ENCODE peak calls at places on chromosomes 6 and 20, in nine cellular contexts. One of them, this sample, is unnamed.

GRCh38 chr20:2544211-2544610 is 7.8 kb downstream of the TMC2 start:
- DNase-seq in esophagus muscularis mucosa: peak
- DNase-seq in HCT116: no peak
- DNase-seq in GM23338: no peak
- DNase-seq in stomach: no peak
- DNase-seq in vagina: no peak
- DNase-seq in K562: no peak
- DNase-seq in transverse colon: no peak
- DNase-seq in suprapubic skin: no peak
- DNase-seq in this sample: no peak

GRCh38 chr6:24919404-24919892 is 16.3 kb downstream of the RIPOR2 start:
- DNase-seq in stomach: no peak
- DNase-seq in suprapubic skin: no peak
- DNase-seq in transverse colon: no peak
- DNase-seq in vagina: no peak
- DNase-seq in esophagus muscularis mucosa: peak
- DNase-seq in GM23338: peak
- DNase-seq in K562: no peak
- DNase-seq in HCT116: no peak
- DNase-seq in this sample: no peak

GRCh38 chr6:49430187-49430586 is 32.9 kb downstream of the MMUT start:
- DNase-seq in K562: no peak
- DNase-seq in HCT116: no peak
- DNase-seq in esophagus muscularis mucosa: no peak
- DNase-seq in transverse colon: no peak
- DNase-seq in GM23338: no peak
- DNase-seq in suprapubic skin: no peak
- DNase-seq in stomach: no peak
- DNase-seq in vagina: no peak
- DNase-seq in this sample: no peak

GRCh38 chr6:145815351-145815772 is 767 bp upstream of the FBXO30 start:
- DNase-seq in HCT116: no peak
- DNase-seq in stomach: no peak
- DNase-seq in transverse colon: no peak
- DNase-seq in K562: peak
- DNase-seq in vagina: no peak
- DNase-seq in GM23338: peak
- DNase-seq in suprapubic skin: no peak
- DNase-seq in esophagus muscularis mucosa: no peak
- DNase-seq in this sample: no peak

GRCh38 chr6:70709826-70710225 is 42.1 kb downstream of the SMAP1 start:
- DNase-seq in K562: no peak
- DNase-seq in HCT116: no peak
- DNase-seq in GM23338: no peak
- DNase-seq in stomach: no peak
- DNase-seq in transverse colon: no peak
- DNase-seq in suprapubic skin: no peak
- DNase-seq in esophagus muscularis mucosa: no peak
- DNase-seq in vagina: no peak
- DNase-seq in this sample: no peak

GRCh38 chr20:61324906-61325305 is 72.8 kb downstream of the CDH4 start:
- DNase-seq in GM23338: no peak
- DNase-seq in suprapubic skin: no peak
- DNase-seq in stomach: no peak
- DNase-seq in K562: no peak
- DNase-seq in HCT116: no peak
- DNase-seq in vagina: no peak
- DNase-seq in esophagus muscularis mucosa: no peak
- DNase-seq in transverse colon: no peak
- DNase-seq in this sample: no peak

GRCh38 chr6:129605095-129605494 is 104.9 kb downstream of the ARHGAP18 start:
- DNase-seq in GM23338: no peak
- DNase-seq in suprapubic skin: no peak
- DNase-seq in esophagus muscularis mucosa: no peak
- DNase-seq in stomach: no peak
- DNase-seq in HCT116: no peak
- DNase-seq in K562: no peak
- DNase-seq in transverse colon: no peak
- DNase-seq in vagina: no peak
- DNase-seq in this sample: no peak

GRCh38 chr6:157148391-157149323 is 174.7 kb downstream of the TMEM242 start:
- DNase-seq in stomach: peak
- DNase-seq in HCT116: peak
- DNase-seq in transverse colon: peak
- DNase-seq in K562: no peak
- DNase-seq in suprapubic skin: no peak
- DNase-seq in GM23338: no peak
- DNase-seq in esophagus muscularis mucosa: no peak
- DNase-seq in vagina: no peak
- DNase-seq in this sample: no peak

GRCh38 chr6:92114091-92114490 is 1305.3 kb downstream of the EPHA7 start:
- DNase-seq in HCT116: no peak
- DNase-seq in K562: no peak
- DNase-seq in suprapubic skin: no peak
- DNase-seq in vagina: no peak
- DNase-seq in stomach: no peak
- DNase-seq in esophagus muscularis mucosa: no peak
- DNase-seq in transverse colon: no peak
- DNase-seq in GM23338: no peak
- DNase-seq in this sample: no peak

GRCh38 chr6:92110390-92110789 is 1309.0 kb downstream of the EPHA7 start:
- DNase-seq in GM23338: no peak
- DNase-seq in K562: no peak
- DNase-seq in HCT116: no peak
- DNase-seq in transverse colon: no peak
- DNase-seq in suprapubic skin: no peak
- DNase-seq in stomach: no peak
- DNase-seq in vagina: no peak
- DNase-seq in esophagus muscularis mucosa: no peak
- DNase-seq in this sample: no peak

GRCh38 chr6:92109256-92109655 is 1310.1 kb downstream of the EPHA7 start:
- DNase-seq in HCT116: no peak
- DNase-seq in esophagus muscularis mucosa: no peak
- DNase-seq in transverse colon: no peak
- DNase-seq in K562: no peak
- DNase-seq in stomach: no peak
- DNase-seq in suprapubic skin: no peak
- DNase-seq in vagina: no peak
- DNase-seq in GM23338: no peak
- DNase-seq in this sample: no peak

DNA sequence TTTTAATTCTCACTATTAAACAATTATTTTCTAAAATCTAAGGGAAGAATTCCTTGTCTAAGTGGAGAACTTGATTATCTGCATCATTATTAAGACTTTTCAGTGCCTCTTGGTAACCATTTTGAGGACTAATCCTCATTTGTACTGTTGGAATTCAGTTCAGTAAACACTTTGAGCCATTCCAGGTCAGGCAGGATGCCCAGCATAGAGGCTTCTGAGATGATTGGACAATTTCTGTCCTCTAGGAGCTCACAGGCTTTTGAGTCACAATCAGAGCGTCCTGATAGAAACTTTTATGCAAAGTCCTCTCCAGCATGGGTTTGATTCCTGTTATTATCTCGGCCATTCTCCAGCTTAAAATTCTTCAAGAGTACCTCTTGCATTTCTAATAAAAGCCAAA is 1304.6 kb downstream of the EPHA7 start:
- DNase-seq in suprapubic skin: no peak
- DNase-seq in transverse colon: no peak
- DNase-seq in vagina: no peak
- DNase-seq in esophagus muscularis mucosa: no peak
- DNase-seq in HCT116: no peak
- DNase-seq in K562: no peak
- DNase-seq in GM23338: no peak
- DNase-seq in stomach: no peak
- DNase-seq in this sample: no peak
- H3K27ac ChIP-seq in suprapubic skin: no peak
- H3K27ac ChIP-seq in transverse colon: no peak
- H3K27ac ChIP-seq in vagina: no peak
- H3K27ac ChIP-seq in esophagus muscularis mucosa: no peak
- H3K27ac ChIP-seq in HCT116: no peak
- H3K27ac ChIP-seq in K562: no peak
- H3K27ac ChIP-seq in GM23338: no peak
- H3K27ac ChIP-seq in stomach: no peak
- H3K27ac ChIP-seq in this sample: no peak

GRCh38 chr20:63500151-63500901 is 1.4 kb upstream of the EEF1A2 start:
- DNase-seq in stomach: no peak
- DNase-seq in transverse colon: no peak
- DNase-seq in esophagus muscularis mucosa: no peak
- DNase-seq in GM23338: no peak
- DNase-seq in vagina: no peak
- DNase-seq in HCT116: no peak
- DNase-seq in K562: no peak
- DNase-seq in suprapubic skin: no peak
- DNase-seq in this sample: no peak

GRCh38 chr20:63498950-63499332 is at the start of gene EEF1A2:
- DNase-seq in GM23338: no peak
- DNase-seq in suprapubic skin: no peak
- DNase-seq in K562: peak
- DNase-seq in HCT116: no peak
- DNase-seq in transverse colon: no peak
- DNase-seq in vagina: no peak
- DNase-seq in stomach: peak
- DNase-seq in esophagus muscularis mucosa: no peak
- DNase-seq in this sample: no peak

GRCh38 chr20:63500902-63501817 is 2.3 kb upstream of the EEF1A2 start:
- DNase-seq in esophagus muscularis mucosa: no peak
- DNase-seq in transverse colon: no peak
- DNase-seq in suprapubic skin: no peak
- DNase-seq in vagina: no peak
- DNase-seq in HCT116: no peak
- DNase-seq in stomach: no peak
- DNase-seq in K562: no peak
- DNase-seq in GM23338: no peak
- DNase-seq in this sample: no peak

GRCh38 chr20:63497946-63498935 is 642 bp downstream of the EEF1A2 start:
- DNase-seq in esophagus muscularis mucosa: no peak
- DNase-seq in transverse colon: no peak
- DNase-seq in HCT116: no peak
- DNase-seq in suprapubic skin: no peak
- DNase-seq in GM23338: no peak
- DNase-seq in stomach: peak
- DNase-seq in K562: peak
- DNase-seq in vagina: no peak
- DNase-seq in this sample: no peak

GRCh38 chr20:63499333-63499969 is 568 bp upstream of the EEF1A2 start:
- DNase-seq in esophagus muscularis mucosa: no peak
- DNase-seq in K562: no peak
- DNase-seq in GM23338: no peak
- DNase-seq in vagina: no peak
- DNase-seq in stomach: no peak
- DNase-seq in suprapubic skin: no peak
- DNase-seq in HCT116: no peak
- DNase-seq in transverse colon: no peak
- DNase-seq in this sample: no peak
- H3K4me3 ChIP-seq in esophagus muscularis mucosa: peak
- H3K4me3 ChIP-seq in K562: no peak
- H3K4me3 ChIP-seq in GM23338: peak
- H3K4me3 ChIP-seq in vagina: peak
- H3K4me3 ChIP-seq in stomach: peak
- H3K4me3 ChIP-seq in suprapubic skin: peak
- H3K4me3 ChIP-seq in HCT116: peak
- H3K4me3 ChIP-seq in transverse colon: peak
- H3K4me3 ChIP-seq in this sample: peak

GRCh38 chr20:347640-348484 is 951 bp downstream of the NRSN2 start:
- DNase-seq in GM23338: peak
- DNase-seq in esophagus muscularis mucosa: peak
- DNase-seq in K562: peak
- DNase-seq in suprapubic skin: peak
- DNase-seq in vagina: no peak
- DNase-seq in stomach: peak
- DNase-seq in transverse colon: peak
- DNase-seq in HCT116: no peak
- DNase-seq in this sample: peak

GRCh38 chr20:348972-349841 is 2.3 kb downstream of the NRSN2 start:
- DNase-seq in esophagus muscularis mucosa: no peak
- DNase-seq in stomach: peak
- DNase-seq in HCT116: no peak
- DNase-seq in K562: no peak
- DNase-seq in transverse colon: no peak
- DNase-seq in suprapubic skin: no peak
- DNase-seq in GM23338: no peak
- DNase-seq in vagina: no peak
- DNase-seq in this sample: no peak

GRCh38 chr20:347317-347639 is 367 bp downstream of the NRSN2 start:
- DNase-seq in suprapubic skin: no peak
- DNase-seq in stomach: no peak
- DNase-seq in K562: no peak
- DNase-seq in esophagus muscularis mucosa: no peak
- DNase-seq in transverse colon: no peak
- DNase-seq in vagina: no peak
- DNase-seq in HCT116: no peak
- DNase-seq in GM23338: no peak
- DNase-seq in this sample: no peak

GRCh38 chr20:346033-346639 is 775 bp upstream of the NRSN2 start:
- DNase-seq in esophagus muscularis mucosa: no peak
- DNase-seq in vagina: no peak
- DNase-seq in transverse colon: no peak
- DNase-seq in HCT116: no peak
- DNase-seq in suprapubic skin: no peak
- DNase-seq in GM23338: no peak
- DNase-seq in stomach: no peak
- DNase-seq in K562: no peak
- DNase-seq in this sample: no peak

DNA sequence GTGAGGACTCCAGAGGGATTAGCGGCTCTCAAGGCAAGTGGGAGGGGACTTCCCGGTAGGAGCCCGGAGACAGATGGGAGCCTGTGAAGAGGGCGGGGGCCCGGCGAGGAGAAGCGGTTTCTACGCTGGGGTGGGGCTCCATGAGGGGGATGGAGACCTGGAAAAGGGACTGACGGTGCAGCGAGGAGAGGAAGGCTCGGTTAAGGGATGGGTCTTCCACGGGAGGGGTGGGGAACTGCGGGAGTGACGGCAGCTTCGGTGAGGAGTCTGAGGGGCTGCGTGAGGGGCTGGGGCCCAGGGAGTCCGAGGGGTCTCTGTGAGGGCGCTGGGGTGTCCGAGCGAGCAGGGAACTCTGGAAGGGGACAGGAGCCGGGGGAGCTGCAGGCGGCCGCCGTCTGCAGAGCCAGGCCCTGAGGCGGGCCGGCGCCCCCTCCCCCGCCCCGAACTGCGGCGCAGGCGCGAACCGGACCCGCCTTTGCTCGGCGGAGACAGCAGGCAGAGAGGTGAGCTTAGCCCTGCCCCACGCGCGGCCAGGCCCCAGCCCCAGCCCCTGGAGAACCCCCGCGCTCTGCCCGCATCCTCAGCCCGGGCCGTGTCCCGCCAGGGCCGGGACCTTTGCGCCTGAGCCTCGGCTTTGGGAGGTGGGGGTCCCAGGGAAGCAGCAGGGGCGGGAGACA is at the start of gene NRSN2:
- DNase-seq in HCT116: no peak
- DNase-seq in suprapubic skin: no peak
- DNase-seq in transverse colon: peak
- DNase-seq in vagina: no peak
- DNase-seq in K562: peak
- DNase-seq in esophagus muscularis mucosa: no peak
- DNase-seq in stomach: peak
- DNase-seq in GM23338: peak
- DNase-seq in this sample: peak
- TF ChIP-seq POLR2AphosphoS5 in HCT116: no peak
- TF ChIP-seq POLR2AphosphoS5 in suprapubic skin: no peak
- TF ChIP-seq POLR2AphosphoS5 in transverse colon: no peak
- TF ChIP-seq POLR2AphosphoS5 in vagina: no peak
- TF ChIP-seq POLR2AphosphoS5 in K562: no peak
- TF ChIP-seq POLR2AphosphoS5 in esophagus muscularis mucosa: peak
- TF ChIP-seq POLR2AphosphoS5 in stomach: peak
- TF ChIP-seq POLR2AphosphoS5 in GM23338: no peak
- TF ChIP-seq POLR2AphosphoS5 in this sample: peak

DNA sequence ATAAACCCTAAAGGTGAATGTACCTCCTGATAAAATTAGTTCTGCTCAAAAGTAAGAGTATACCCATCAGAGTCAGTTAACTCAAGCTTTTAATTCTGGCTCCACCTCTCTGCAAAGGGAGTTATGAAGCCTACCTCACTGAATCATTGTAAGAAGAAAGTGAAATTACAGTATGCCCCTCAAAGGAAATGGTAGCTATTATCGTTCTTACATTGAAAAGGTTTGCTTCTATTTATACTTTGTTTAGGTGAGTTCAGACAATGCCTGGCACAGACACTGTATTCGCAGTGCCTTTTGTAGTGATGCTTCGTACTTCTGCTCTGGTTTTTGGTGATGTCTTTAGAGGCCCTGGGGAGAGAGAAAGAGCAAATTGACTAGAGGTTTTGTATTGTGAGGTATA is 10.3 kb upstream of the MROH8 start:
- DNase-seq in HCT116: no peak
- DNase-seq in GM23338: no peak
- DNase-seq in suprapubic skin: no peak
- DNase-seq in K562: no peak
- DNase-seq in transverse colon: no peak
- DNase-seq in esophagus muscularis mucosa: no peak
- DNase-seq in vagina: no peak
- DNase-seq in stomach: no peak
- DNase-seq in this sample: no peak
- H3K27ac ChIP-seq in HCT116: no peak
- H3K27ac ChIP-seq in GM23338: peak
- H3K27ac ChIP-seq in suprapubic skin: no peak
- H3K27ac ChIP-seq in K562: no peak
- H3K27ac ChIP-seq in transverse colon: no peak
- H3K27ac ChIP-seq in esophagus muscularis mucosa: peak
- H3K27ac ChIP-seq in vagina: no peak
- H3K27ac ChIP-seq in stomach: no peak
- H3K27ac ChIP-seq in this sample: no peak